ENCODE peak calls at places on chromosomes 7 and 10, in four cellular contexts. W, L, X and H are unnamed samples.

GRCh38 chr10:129924375-129925085 is 39.5 kb downstream of the EBF3 start:
- DNase-seq in W (no peak), L (peak), X (no peak), H (no peak)

GRCh38 chr10:11112718-11113117 is 95.0 kb downstream of the CELF2 start:
- DNase-seq in W (no peak), L (no peak), X (no peak), H (no peak)

GRCh38 chr7:20778063-20778721 is 8.5 kb downstream of the SP8 start:
- DNase-seq in W (peak), L (no peak), X (no peak), H (peak)

GRCh38 chr10:68135922-68136718 is 26.8 kb downstream of the MYPN start:
- DNase-seq in W (peak), L (no peak), X (peak), H (peak)

GRCh38 chr7:103714377-103714927 is 268.4 kb upstream of the SLC26A5 start:
- DNase-seq in W (no peak), L (no peak), X (no peak), H (no peak)

GRCh38 chr10:130023454-130024230 is 59.6 kb upstream of the EBF3 start:
- DNase-seq in W (no peak), L (no peak), X (no peak), H (no peak)

GRCh38 chr7:22417841-22418240 is 60.9 kb upstream of the RAPGEF5 start:
- DNase-seq in W (no peak), L (no peak), X (no peak), H (no peak)

GRCh38 chr10:14601872-14602725 is 172.6 kb downstream of the FAM107B start:
- DNase-seq in W (peak), L (peak), X (peak), H (peak)

GRCh38 chr7:152989889-152990380 is 230.4 kb downstream of the ACTR3B start:
- DNase-seq in W (no peak), L (no peak), X (peak), H (no peak)

GRCh38 chr7:66837007-66837406 is 84.0 kb upstream of the TMEM248 start:
- DNase-seq in W (no peak), L (no peak), X (no peak), H (no peak)

GRCh38 chr10:110918269-110918632 is 729 bp downstream of the BBIP1 start:
- DNase-seq in W (peak), L (peak), X (peak), H (peak)

GRCh38 chr7:2760098-2760889 is 72.3 kb downstream of the AMZ1 start:
- DNase-seq in W (peak), L (no peak), X (peak), H (peak)

GRCh38 chr10:96272256-96272985 is 1.1 kb upstream of the BLNK start:
- DNase-seq in W (no peak), L (no peak), X (no peak), H (no peak)

GRCh38 chr7:126856691-126857291 is 395.9 kb downstream of the GRM8 start:
- DNase-seq in W (no peak), L (no peak), X (no peak), H (no peak)

GRCh38 chr10:60346661-60347060 is 43.0 kb downstream of the ANK3 start:
- DNase-seq in W (no peak), L (no peak), X (no peak), H (no peak)

GRCh38 chr7:106126170-106126938 is 14.2 kb upstream of the SYPL1 start:
- DNase-seq in W (peak), L (no peak), X (peak), H (no peak)

GRCh38 chr7:74598558-74598957 is 59.0 kb upstream of the GTF2I start:
- DNase-seq in W (peak), L (no peak), X (peak), H (peak)

GRCh38 chr10:79237801-79238520 is 109.3 kb upstream of the PPIF start:
- DNase-seq in W (no peak), L (no peak), X (peak), H (no peak)

GRCh38 chr7:142385528-142386340 is 127.9 kb upstream of the PRSS58 start:
- DNase-seq in W (peak), L (no peak), X (peak), H (peak)

GRCh38 chr10:128861018-128861565 is 605.9 kb upstream of the MGMT start:
- DNase-seq in W (no peak), L (no peak), X (no peak), H (no peak)

GRCh38 chr10:86768431-86768830 is 12.0 kb downstream of the BMPR1A start:
- DNase-seq in W (no peak), L (no peak), X (no peak), H (no peak)

GRCh38 chr7:17042211-17042610 is 160.4 kb upstream of the AGR3 start:
- DNase-seq in W (no peak), L (no peak), X (no peak), H (no peak)

GRCh38 chr10:125646311-125646710 is 36.7 kb downstream of the TEX36 start:
- DNase-seq in W (no peak), L (no peak), X (no peak), H (no peak)

GRCh38 chr10:92655426-92655825 is 34.3 kb upstream of the HHEX start:
- DNase-seq in W (no peak), L (no peak), X (peak), H (no peak)

GRCh38 chr10:533611-534566 is 155.6 kb downstream of the DIP2C start:
- DNase-seq in W (no peak), L (no peak), X (no peak), H (no peak)

GRCh38 chr10:118495499-118495898 is 99.9 kb downstream of the PRLHR start:
- DNase-seq in W (no peak), L (no peak), X (peak), H (peak)

GRCh38 chr10:66799474-66799873 is 126.4 kb upstream of the LRRTM3 start:
- DNase-seq in W (no peak), L (no peak), X (peak), H (no peak)

GRCh38 chr7:36728143-36728542 is 3.8 kb upstream of the AOAH start:
- DNase-seq in W (no peak), L (no peak), X (no peak), H (no peak)

GRCh38 chr7:116527521-116527920 is 2.7 kb downstream of the CAV1 start:
- DNase-seq in W (no peak), L (no peak), X (peak), H (no peak)

GRCh38 chr10:133044502-133044901 is 43.2 kb upstream of the ADGRA1 start:
- DNase-seq in W (no peak), L (no peak), X (peak), H (no peak)

GRCh38 chr7:66921918-66922486 is 977 bp downstream of the TMEM248 start:
- DNase-seq in W (peak), L (peak), X (no peak), H (peak)

GRCh38 chr10:96619803-96620773 is 33.3 kb upstream of the TM9SF3 start:
- DNase-seq in W (no peak), L (no peak), X (peak), H (no peak)

GRCh38 chr7:140889645-140890044 is 35.1 kb downstream of the BRAF start:
- DNase-seq in W (no peak), L (no peak), X (no peak), H (no peak)

GRCh38 chr7:19713676-19714075 is 4.8 kb upstream of the POLR1F start:
- DNase-seq in W (no peak), L (no peak), X (peak), H (no peak)

GRCh38 chr7:128880791-128881457 is 18.3 kb downstream of the ATP6V1F start:
- DNase-seq in W (no peak), L (no peak), X (no peak), H (no peak)

GRCh38 chr10:71349401-71349800 is 30.3 kb downstream of the SLC29A3 start:
- DNase-seq in W (no peak), L (no peak), X (no peak), H (no peak)